ENCODE peak calls at places on chromosomes 11 and 22, in eight cellular contexts. One of them, this sample, is unnamed.

GRCh38 chr22:49637255-49637760 is 190.4 kb downstream of the BRD1 start:
- DNase-seq in effector memory CD4-positive, alpha-beta T cell: no peak
- DNase-seq in endothelial cell of umbilical vein: no peak
- DNase-seq in body of pancreas: no peak
- DNase-seq in left ventricle myocardium inferior: no peak
- DNase-seq in Caco-2: no peak
- DNase-seq in MM.1S: no peak
- DNase-seq in pancreas: no peak
- DNase-seq in this sample: no peak

GRCh38 chr11:5046754-5047330 is 516 bp downstream of the OR52J3 start:
- DNase-seq in effector memory CD4-positive, alpha-beta T cell: no peak
- DNase-seq in endothelial cell of umbilical vein: no peak
- DNase-seq in body of pancreas: no peak
- DNase-seq in left ventricle myocardium inferior: no peak
- DNase-seq in Caco-2: no peak
- DNase-seq in MM.1S: no peak
- DNase-seq in pancreas: no peak
- DNase-seq in this sample: no peak

GRCh38 chr22:36369004-36369921 is 18.5 kb downstream of the MYH9 start:
- DNase-seq in effector memory CD4-positive, alpha-beta T cell: no peak
- DNase-seq in endothelial cell of umbilical vein: peak; percentile 62
- DNase-seq in body of pancreas: no peak
- DNase-seq in left ventricle myocardium inferior: no peak
- DNase-seq in Caco-2: no peak
- DNase-seq in MM.1S: no peak
- DNase-seq in pancreas: no peak
- DNase-seq in this sample: no peak

GRCh38 chr11:106917973-106918372 is 100.3 kb downstream of the GUCY1A2 start:
- DNase-seq in effector memory CD4-positive, alpha-beta T cell: no peak
- DNase-seq in endothelial cell of umbilical vein: no peak
- DNase-seq in body of pancreas: no peak
- DNase-seq in left ventricle myocardium inferior: no peak
- DNase-seq in Caco-2: peak; percentile 73
- DNase-seq in MM.1S: peak; percentile 20
- DNase-seq in pancreas: no peak
- DNase-seq in this sample: no peak

GRCh38 chr11:107563702-107564101 is 1.8 kb downstream of the ALKBH8 start:
- DNase-seq in effector memory CD4-positive, alpha-beta T cell: no peak
- DNase-seq in endothelial cell of umbilical vein: peak; percentile 69
- DNase-seq in body of pancreas: no peak
- DNase-seq in left ventricle myocardium inferior: no peak
- DNase-seq in Caco-2: peak; percentile 58
- DNase-seq in MM.1S: peak; percentile 66
- DNase-seq in pancreas: no peak
- DNase-seq in this sample: no peak

GRCh38 chr22:40855960-40856512 is 403 bp downstream of the ST13 start:
- DNase-seq in effector memory CD4-positive, alpha-beta T cell: peak; percentile 1
- DNase-seq in endothelial cell of umbilical vein: peak; percentile 70
- DNase-seq in body of pancreas: peak; percentile 32
- DNase-seq in left ventricle myocardium inferior: peak; percentile 33
- DNase-seq in Caco-2: no peak
- DNase-seq in MM.1S: peak; percentile 28
- DNase-seq in pancreas: no peak
- DNase-seq in this sample: no peak

GRCh38 chr11:37857726-37858125 is 1259.7 kb upstream of the RAG2 start:
- DNase-seq in effector memory CD4-positive, alpha-beta T cell: no peak
- DNase-seq in endothelial cell of umbilical vein: no peak
- DNase-seq in body of pancreas: no peak
- DNase-seq in left ventricle myocardium inferior: no peak
- DNase-seq in Caco-2: no peak
- DNase-seq in MM.1S: no peak
- DNase-seq in pancreas: no peak
- DNase-seq in this sample: no peak

GRCh38 chr11:66880484-66881211 is 23.8 kb downstream of the LRFN4 start:
- DNase-seq in effector memory CD4-positive, alpha-beta T cell: no peak
- DNase-seq in endothelial cell of umbilical vein: no peak
- DNase-seq in body of pancreas: peak; percentile 59
- DNase-seq in left ventricle myocardium inferior: no peak
- DNase-seq in Caco-2: no peak
- DNase-seq in MM.1S: peak; percentile 36
- DNase-seq in pancreas: no peak
- DNase-seq in this sample: no peak

GRCh38 chr22:20782601-20783299 is 8.8 kb downstream of the SERPIND1 start:
- DNase-seq in effector memory CD4-positive, alpha-beta T cell: no peak
- DNase-seq in endothelial cell of umbilical vein: peak; percentile 48
- DNase-seq in body of pancreas: no peak
- DNase-seq in left ventricle myocardium inferior: no peak
- DNase-seq in Caco-2: no peak
- DNase-seq in MM.1S: no peak
- DNase-seq in pancreas: no peak
- DNase-seq in this sample: no peak

GRCh38 chr11:45560935-45561330 is 104.5 kb downstream of the CHST1 start:
- DNase-seq in effector memory CD4-positive, alpha-beta T cell: no peak
- DNase-seq in endothelial cell of umbilical vein: no peak
- DNase-seq in body of pancreas: no peak
- DNase-seq in left ventricle myocardium inferior: no peak
- DNase-seq in Caco-2: no peak
- DNase-seq in MM.1S: no peak
- DNase-seq in pancreas: no peak
- DNase-seq in this sample: no peak

GRCh38 chr11:124740277-124740882 is 638 bp downstream of the NRGN start:
- DNase-seq in effector memory CD4-positive, alpha-beta T cell: peak; percentile 25
- DNase-seq in endothelial cell of umbilical vein: peak; percentile 58
- DNase-seq in body of pancreas: peak; percentile 22
- DNase-seq in left ventricle myocardium inferior: peak; percentile 40
- DNase-seq in Caco-2: peak; percentile 61
- DNase-seq in MM.1S: peak; percentile 28
- DNase-seq in pancreas: peak; percentile 7
- DNase-seq in this sample: peak; percentile 55

GRCh38 chr11:44219830-44220778 is 89.8 kb downstream of the ALX4 start:
- DNase-seq in effector memory CD4-positive, alpha-beta T cell: no peak
- DNase-seq in endothelial cell of umbilical vein: no peak
- DNase-seq in body of pancreas: no peak
- DNase-seq in left ventricle myocardium inferior: no peak
- DNase-seq in Caco-2: no peak
- DNase-seq in MM.1S: no peak
- DNase-seq in pancreas: no peak
- DNase-seq in this sample: no peak

GRCh38 chr22:11613898-11614755 is 3913.9 kb upstream of the OR11H1 start:
- DNase-seq in effector memory CD4-positive, alpha-beta T cell: no peak
- DNase-seq in endothelial cell of umbilical vein: no peak
- DNase-seq in body of pancreas: no peak
- DNase-seq in left ventricle myocardium inferior: no peak
- DNase-seq in Caco-2: no peak
- DNase-seq in MM.1S: no peak
- DNase-seq in pancreas: no peak
- DNase-seq in this sample: no peak
- H3K9me3 ChIP-seq in effector memory CD4-positive, alpha-beta T cell: peaks cover 10% of the 10 kb centered on the region
- H3K9me3 ChIP-seq in endothelial cell of umbilical vein: peaks cover 13% of the 10 kb centered on the region
- H3K9me3 ChIP-seq in body of pancreas: peaks cover 9% of the 10 kb centered on the region
- H3K9me3 ChIP-seq in left ventricle myocardium inferior: peaks cover 90% of the 10 kb centered on the region
- H3K9me3 ChIP-seq in Caco-2: no peaks in the 10 kb centered on the region
- H3K9me3 ChIP-seq in MM.1S: no peaks in the 10 kb centered on the region
- H3K9me3 ChIP-seq in pancreas: no peaks in the 10 kb centered on the region
- H3K9me3 ChIP-seq in this sample: peaks cover 3% of the 10 kb centered on the region

GRCh38 chr11:68848429-68848828 is 6.7 kb upstream of the CPT1A start:
- DNase-seq in effector memory CD4-positive, alpha-beta T cell: no peak
- DNase-seq in endothelial cell of umbilical vein: no peak
- DNase-seq in body of pancreas: no peak
- DNase-seq in left ventricle myocardium inferior: no peak
- DNase-seq in Caco-2: no peak
- DNase-seq in MM.1S: no peak
- DNase-seq in pancreas: no peak
- DNase-seq in this sample: no peak
- H3K4me1 ChIP-seq in effector memory CD4-positive, alpha-beta T cell: peaks cover 8% of the 10 kb centered on the region
- H3K4me1 ChIP-seq in endothelial cell of umbilical vein: peaks cover 2% of the 10 kb centered on the region
- H3K4me1 ChIP-seq in body of pancreas: peaks cover 11% of the 10 kb centered on the region
- H3K4me1 ChIP-seq in left ventricle myocardium inferior: peaks cover 14% of the 10 kb centered on the region
- H3K4me1 ChIP-seq in Caco-2: peaks cover 7% of the 10 kb centered on the region
- H3K4me1 ChIP-seq in MM.1S: no peaks in the 10 kb centered on the region
- H3K4me1 ChIP-seq in pancreas: no peaks in the 10 kb centered on the region
- H3K4me1 ChIP-seq in this sample: peaks cover 4% of the 10 kb centered on the region

DNA sequence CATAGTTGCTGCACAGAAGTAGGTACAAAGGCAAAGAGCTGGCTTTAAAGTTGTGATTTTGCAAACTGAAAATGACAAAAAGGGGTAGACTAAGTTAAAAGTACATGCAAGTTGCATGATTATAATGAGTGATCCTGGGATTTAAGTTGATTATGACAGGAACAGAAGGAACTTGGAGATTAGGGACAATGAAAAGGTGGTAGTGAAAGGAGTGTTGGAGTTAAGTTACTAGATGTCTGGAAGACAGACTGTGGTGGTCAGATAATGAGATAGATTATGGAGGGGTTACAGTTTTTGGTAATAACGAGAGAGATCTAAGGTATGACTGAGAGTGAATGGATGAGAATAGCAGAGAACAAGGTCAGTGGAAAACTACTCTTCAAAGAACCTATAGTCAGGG is 7.7 kb upstream of the TMEM9B start:
- DNase-seq in effector memory CD4-positive, alpha-beta T cell: no peak
- DNase-seq in endothelial cell of umbilical vein: no peak
- DNase-seq in body of pancreas: no peak
- DNase-seq in left ventricle myocardium inferior: no peak
- DNase-seq in Caco-2: no peak
- DNase-seq in MM.1S: no peak
- DNase-seq in pancreas: no peak
- DNase-seq in this sample: no peak
- H3K4me3 ChIP-seq in effector memory CD4-positive, alpha-beta T cell: no peak overlapping the region
- H3K4me3 ChIP-seq in endothelial cell of umbilical vein: no peak overlapping the region
- H3K4me3 ChIP-seq in body of pancreas: no peak overlapping the region
- H3K4me3 ChIP-seq in left ventricle myocardium inferior: no peak overlapping the region
- H3K4me3 ChIP-seq in Caco-2: no peak overlapping the region
- H3K4me3 ChIP-seq in MM.1S: no peak overlapping the region
- H3K4me3 ChIP-seq in pancreas: no peak overlapping the region
- H3K4me3 ChIP-seq in this sample: no peak overlapping the region

GRCh38 chr22:47921906-47922305 is 1159.5 kb downstream of the TBC1D22A start:
- DNase-seq in effector memory CD4-positive, alpha-beta T cell: no peak
- DNase-seq in endothelial cell of umbilical vein: no peak
- DNase-seq in body of pancreas: no peak
- DNase-seq in left ventricle myocardium inferior: no peak
- DNase-seq in Caco-2: no peak
- DNase-seq in MM.1S: no peak
- DNase-seq in pancreas: no peak
- DNase-seq in this sample: no peak
- H3K9me3 ChIP-seq in effector memory CD4-positive, alpha-beta T cell: no peaks in the 10 kb centered on the region
- H3K9me3 ChIP-seq in endothelial cell of umbilical vein: peaks cover 11% of the 10 kb centered on the region
- H3K9me3 ChIP-seq in body of pancreas: no peaks in the 10 kb centered on the region
- H3K9me3 ChIP-seq in left ventricle myocardium inferior: peaks cover 23% of the 10 kb centered on the region
- H3K9me3 ChIP-seq in Caco-2: no peaks in the 10 kb centered on the region
- H3K9me3 ChIP-seq in MM.1S: no peaks in the 10 kb centered on the region
- H3K9me3 ChIP-seq in pancreas: no peaks in the 10 kb centered on the region
- H3K9me3 ChIP-seq in this sample: peaks cover 13% of the 10 kb centered on the region

GRCh38 chr11:96215094-96215782 is 127.8 kb downstream of the MAML2 start:
- DNase-seq in effector memory CD4-positive, alpha-beta T cell: no peak
- DNase-seq in endothelial cell of umbilical vein: peak; percentile 81
- DNase-seq in body of pancreas: no peak
- DNase-seq in left ventricle myocardium inferior: no peak
- DNase-seq in Caco-2: no peak
- DNase-seq in MM.1S: peak; percentile 86
- DNase-seq in pancreas: no peak
- DNase-seq in this sample: no peak
- H3K4me1 ChIP-seq in effector memory CD4-positive, alpha-beta T cell: peaks cover 68% of the 10 kb centered on the region
- H3K4me1 ChIP-seq in endothelial cell of umbilical vein: peaks cover 65% of the 10 kb centered on the region
- H3K4me1 ChIP-seq in body of pancreas: peaks cover 11% of the 10 kb centered on the region
- H3K4me1 ChIP-seq in left ventricle myocardium inferior: peaks cover 75% of the 10 kb centered on the region
- H3K4me1 ChIP-seq in Caco-2: peaks cover 45% of the 10 kb centered on the region
- H3K4me1 ChIP-seq in MM.1S: peaks cover 69% of the 10 kb centered on the region
- H3K4me1 ChIP-seq in pancreas: no peaks in the 10 kb centered on the region
- H3K4me1 ChIP-seq in this sample: peaks cover 10% of the 10 kb centered on the region

GRCh38 chr11:119747868-119748660 is 19.1 kb upstream of the NECTIN1 start:
- DNase-seq in effector memory CD4-positive, alpha-beta T cell: no peak
- DNase-seq in endothelial cell of umbilical vein: no peak
- DNase-seq in body of pancreas: peak; percentile 9
- DNase-seq in left ventricle myocardium inferior: no peak
- DNase-seq in Caco-2: no peak
- DNase-seq in MM.1S: no peak
- DNase-seq in pancreas: no peak
- DNase-seq in this sample: no peak
- H3K4me3 ChIP-seq in effector memory CD4-positive, alpha-beta T cell: no peak overlapping the region
- H3K4me3 ChIP-seq in endothelial cell of umbilical vein: no peak overlapping the region
- H3K4me3 ChIP-seq in body of pancreas: no peak overlapping the region
- H3K4me3 ChIP-seq in left ventricle myocardium inferior: no peak overlapping the region
- H3K4me3 ChIP-seq in Caco-2: no peak overlapping the region
- H3K4me3 ChIP-seq in MM.1S: no peak overlapping the region
- H3K4me3 ChIP-seq in pancreas: no peak overlapping the region
- H3K4me3 ChIP-seq in this sample: no peak overlapping the region

GRCh38 chr11:129106788-129107187 is 85.3 kb downstream of the ARHGAP32 start:
- DNase-seq in effector memory CD4-positive, alpha-beta T cell: no peak
- DNase-seq in endothelial cell of umbilical vein: no peak
- DNase-seq in body of pancreas: no peak
- DNase-seq in left ventricle myocardium inferior: no peak
- DNase-seq in Caco-2: no peak
- DNase-seq in MM.1S: no peak
- DNase-seq in pancreas: no peak
- DNase-seq in this sample: no peak

GRCh38 chr11:129102225-129102624 is 89.9 kb downstream of the ARHGAP32 start:
- DNase-seq in effector memory CD4-positive, alpha-beta T cell: no peak
- DNase-seq in endothelial cell of umbilical vein: no peak
- DNase-seq in body of pancreas: no peak
- DNase-seq in left ventricle myocardium inferior: no peak
- DNase-seq in Caco-2: no peak
- DNase-seq in MM.1S: no peak
- DNase-seq in pancreas: no peak
- DNase-seq in this sample: no peak

DNA sequence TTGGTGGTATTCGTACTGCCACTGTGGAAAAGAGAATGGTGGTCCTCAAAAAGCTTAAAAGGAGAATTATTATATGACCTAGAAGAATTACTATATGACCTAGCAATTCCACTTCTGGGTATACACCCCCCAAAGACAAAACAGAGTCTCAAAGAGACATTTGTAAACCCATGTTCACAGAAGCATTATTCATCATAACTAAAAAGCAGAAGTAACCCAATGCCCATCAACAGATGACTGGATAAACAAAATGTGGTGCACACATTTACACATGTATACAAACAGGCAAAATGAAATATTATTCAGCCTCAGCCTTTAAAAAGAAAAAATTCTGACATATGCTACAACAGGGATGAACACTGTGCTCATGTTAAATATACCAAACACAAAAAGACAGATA is 89.4 kb downstream of the ARHGAP32 start:
- DNase-seq in effector memory CD4-positive, alpha-beta T cell: no peak
- DNase-seq in endothelial cell of umbilical vein: no peak
- DNase-seq in body of pancreas: no peak
- DNase-seq in left ventricle myocardium inferior: no peak
- DNase-seq in Caco-2: no peak
- DNase-seq in MM.1S: no peak
- DNase-seq in pancreas: no peak
- DNase-seq in this sample: no peak
- H3K9me3 ChIP-seq in effector memory CD4-positive, alpha-beta T cell: no peaks in the 10 kb centered on the region
- H3K9me3 ChIP-seq in endothelial cell of umbilical vein: no peaks in the 10 kb centered on the region
- H3K9me3 ChIP-seq in body of pancreas: peaks cover 6% of the 10 kb centered on the region
- H3K9me3 ChIP-seq in left ventricle myocardium inferior: peaks cover 57% of the 10 kb centered on the region
- H3K9me3 ChIP-seq in Caco-2: peaks cover 12% of the 10 kb centered on the region
- H3K9me3 ChIP-seq in MM.1S: no peaks in the 10 kb centered on the region
- H3K9me3 ChIP-seq in pancreas: no peaks in the 10 kb centered on the region
- H3K9me3 ChIP-seq in this sample: peaks cover 3% of the 10 kb centered on the region

GRCh38 chr22:22667966-22668880 is 23.8 kb downstream of the GGTLC2 start:
- DNase-seq in effector memory CD4-positive, alpha-beta T cell: no peak
- DNase-seq in endothelial cell of umbilical vein: no peak
- DNase-seq in body of pancreas: no peak
- DNase-seq in left ventricle myocardium inferior: no peak
- DNase-seq in Caco-2: no peak
- DNase-seq in MM.1S: peak; percentile 84
- DNase-seq in pancreas: no peak
- DNase-seq in this sample: no peak
- H3K4me1 ChIP-seq in effector memory CD4-positive, alpha-beta T cell: no peaks in the 10 kb centered on the region
- H3K4me1 ChIP-seq in endothelial cell of umbilical vein: no peaks in the 10 kb centered on the region
- H3K4me1 ChIP-seq in body of pancreas: no peaks in the 10 kb centered on the region
- H3K4me1 ChIP-seq in left ventricle myocardium inferior: no peaks in the 10 kb centered on the region
- H3K4me1 ChIP-seq in Caco-2: no peaks in the 10 kb centered on the region
- H3K4me1 ChIP-seq in MM.1S: peaks cover 33% of the 10 kb centered on the region
- H3K4me1 ChIP-seq in pancreas: no peaks in the 10 kb centered on the region
- H3K4me1 ChIP-seq in this sample: no peaks in the 10 kb centered on the region